ENCODE peak calls at places on chromosomes 12 and 14, in ten cellular contexts. One of them, this sample, is unnamed.

GRCh38 chr12:59940676-59941342 is 345.0 kb downstream of the SLC16A7 start:
- DNase-seq in A673: peak
- DNase-seq in ovary: no peak
- DNase-seq in fibroblast of lung: no peak
- DNase-seq in testis: no peak
- DNase-seq in fibroblast of mammary gland: no peak
- DNase-seq in astrocyte: no peak
- DNase-seq in uterus: no peak
- DNase-seq in dorsolateral prefrontal cortex: no peak
- DNase-seq in Caco-2: peak
- DNase-seq in this sample: no peak

GRCh38 chr12:95700316-95700785 is 90.2 kb downstream of the NTN4 start:
- DNase-seq in A673: no peak
- DNase-seq in ovary: no peak
- DNase-seq in fibroblast of lung: peak
- DNase-seq in testis: no peak
- DNase-seq in fibroblast of mammary gland: peak
- DNase-seq in astrocyte: peak
- DNase-seq in uterus: no peak
- DNase-seq in dorsolateral prefrontal cortex: no peak
- DNase-seq in Caco-2: no peak
- DNase-seq in this sample: peak

GRCh38 chr14:30996892-30997659 is 28.4 kb upstream of the AP4S1 start:
- DNase-seq in A673: peak
- DNase-seq in ovary: no peak
- DNase-seq in fibroblast of lung: no peak
- DNase-seq in testis: no peak
- DNase-seq in fibroblast of mammary gland: no peak
- DNase-seq in astrocyte: no peak
- DNase-seq in uterus: no peak
- DNase-seq in dorsolateral prefrontal cortex: no peak
- DNase-seq in Caco-2: no peak
- DNase-seq in this sample: no peak

GRCh38 chr12:89421093-89421835 is 69.0 kb upstream of the DUSP6 start:
- DNase-seq in A673: peak
- DNase-seq in ovary: no peak
- DNase-seq in fibroblast of lung: no peak
- DNase-seq in testis: no peak
- DNase-seq in fibroblast of mammary gland: no peak
- DNase-seq in astrocyte: no peak
- DNase-seq in uterus: no peak
- DNase-seq in dorsolateral prefrontal cortex: no peak
- DNase-seq in Caco-2: no peak
- DNase-seq in this sample: no peak

GRCh38 chr14:104101086-104101621 is 15.7 kb downstream of the ASPG start:
- DNase-seq in A673: no peak
- DNase-seq in ovary: peak
- DNase-seq in fibroblast of lung: no peak
- DNase-seq in testis: no peak
- DNase-seq in fibroblast of mammary gland: no peak
- DNase-seq in astrocyte: no peak
- DNase-seq in uterus: no peak
- DNase-seq in dorsolateral prefrontal cortex: no peak
- DNase-seq in Caco-2: no peak
- DNase-seq in this sample: no peak

GRCh38 chr14:68574906-68575305 is 218.0 kb downstream of the ZFP36L1 start:
- DNase-seq in A673: peak
- DNase-seq in ovary: no peak
- DNase-seq in fibroblast of lung: peak
- DNase-seq in testis: no peak
- DNase-seq in fibroblast of mammary gland: peak
- DNase-seq in astrocyte: peak
- DNase-seq in uterus: no peak
- DNase-seq in dorsolateral prefrontal cortex: no peak
- DNase-seq in Caco-2: no peak
- DNase-seq in this sample: peak

GRCh38 chr12:92784356-92784755 is 81.6 kb downstream of the PLEKHG7 start:
- DNase-seq in A673: no peak
- DNase-seq in ovary: no peak
- DNase-seq in fibroblast of lung: peak
- DNase-seq in testis: no peak
- DNase-seq in fibroblast of mammary gland: peak
- DNase-seq in astrocyte: peak
- DNase-seq in uterus: no peak
- DNase-seq in dorsolateral prefrontal cortex: no peak
- DNase-seq in Caco-2: no peak
- DNase-seq in this sample: no peak

GRCh38 chr12:67299936-67300335 is 30.8 kb downstream of the CAND1 start:
- DNase-seq in A673: no peak
- DNase-seq in ovary: no peak
- DNase-seq in fibroblast of lung: peak
- DNase-seq in testis: no peak
- DNase-seq in fibroblast of mammary gland: no peak
- DNase-seq in astrocyte: peak
- DNase-seq in uterus: no peak
- DNase-seq in dorsolateral prefrontal cortex: no peak
- DNase-seq in Caco-2: no peak
- DNase-seq in this sample: no peak

DNA sequence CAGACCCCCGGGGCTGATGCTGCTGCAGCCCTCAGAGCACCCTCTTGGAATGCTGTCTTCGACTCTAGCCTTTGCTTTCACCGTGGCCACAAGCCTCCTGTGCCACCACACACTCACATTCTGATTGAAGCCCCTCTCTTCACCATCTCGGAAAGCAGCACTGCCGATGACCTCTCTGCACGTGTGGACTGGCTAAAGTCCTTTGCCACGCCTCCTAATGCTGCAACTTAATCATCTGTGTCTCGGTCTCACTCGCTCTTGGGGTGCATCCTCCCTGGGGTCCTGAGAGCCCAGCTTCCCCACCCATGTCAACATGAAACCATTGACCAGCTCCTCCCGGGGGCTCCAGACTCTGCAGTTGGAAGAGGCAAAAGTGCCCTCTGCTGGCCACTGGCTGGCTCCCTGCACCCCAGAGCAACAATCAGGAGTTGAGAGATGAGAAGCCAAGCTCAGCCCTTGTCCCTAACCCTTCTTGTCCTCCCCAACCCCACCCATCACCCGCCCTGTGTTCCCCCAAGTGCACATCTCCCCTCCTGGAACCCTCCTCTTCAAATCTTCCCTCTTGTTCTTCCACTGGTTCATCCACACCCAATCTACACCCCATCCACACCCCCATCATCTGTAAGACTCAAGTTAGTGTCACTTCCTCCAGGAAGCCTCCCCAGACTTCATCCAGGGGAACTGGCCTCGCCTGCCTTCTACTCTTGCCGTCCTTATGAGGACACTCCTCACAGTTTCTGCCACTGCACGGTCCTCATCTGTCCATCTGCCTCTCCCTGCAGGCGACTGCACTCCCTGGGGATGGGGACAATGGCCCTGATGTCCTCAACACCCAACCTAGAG is 23.6 kb upstream of the FAM181A start:
- DNase-seq in A673: no peak
- DNase-seq in ovary: no peak
- DNase-seq in fibroblast of lung: no peak
- DNase-seq in testis: peak
- DNase-seq in fibroblast of mammary gland: no peak
- DNase-seq in astrocyte: no peak
- DNase-seq in uterus: no peak
- DNase-seq in dorsolateral prefrontal cortex: no peak
- DNase-seq in Caco-2: peak
- DNase-seq in this sample: no peak
- TF ChIP-seq CTCF in A673: peak
- TF ChIP-seq CTCF in ovary: no peak
- TF ChIP-seq CTCF in fibroblast of lung: peak
- TF ChIP-seq CTCF in testis: no peak
- TF ChIP-seq CTCF in fibroblast of mammary gland: peak
- TF ChIP-seq CTCF in astrocyte: no peak
- TF ChIP-seq CTCF in uterus: no peak
- TF ChIP-seq CTCF in dorsolateral prefrontal cortex: peak
- TF ChIP-seq CTCF in Caco-2: peak
- TF ChIP-seq CTCF in this sample: peak

GRCh38 chr12:102120886-102121285 is 903 bp downstream of the PARPBP start:
- DNase-seq in A673: peak
- DNase-seq in ovary: no peak
- DNase-seq in fibroblast of lung: peak
- DNase-seq in testis: no peak
- DNase-seq in fibroblast of mammary gland: peak
- DNase-seq in astrocyte: peak
- DNase-seq in uterus: no peak
- DNase-seq in dorsolateral prefrontal cortex: no peak
- DNase-seq in Caco-2: peak
- DNase-seq in this sample: peak

GRCh38 chr12:102119674-102120563 is at the start of the genes NUP37 and PARPBP:
- DNase-seq in A673: peak
- DNase-seq in ovary: peak
- DNase-seq in fibroblast of lung: peak
- DNase-seq in testis: peak
- DNase-seq in fibroblast of mammary gland: peak
- DNase-seq in astrocyte: peak
- DNase-seq in uterus: peak
- DNase-seq in dorsolateral prefrontal cortex: peak
- DNase-seq in Caco-2: peak
- DNase-seq in this sample: peak

GRCh38 chr12:102120564-102120873 is 536 bp downstream of the PARPBP start:
- DNase-seq in A673: no peak
- DNase-seq in ovary: no peak
- DNase-seq in fibroblast of lung: no peak
- DNase-seq in testis: no peak
- DNase-seq in fibroblast of mammary gland: no peak
- DNase-seq in astrocyte: no peak
- DNase-seq in uterus: no peak
- DNase-seq in dorsolateral prefrontal cortex: no peak
- DNase-seq in Caco-2: no peak
- DNase-seq in this sample: no peak

GRCh38 chr12:102116392-102116791 is 3.5 kb downstream of the NUP37 start:
- DNase-seq in A673: no peak
- DNase-seq in ovary: no peak
- DNase-seq in fibroblast of lung: no peak
- DNase-seq in testis: no peak
- DNase-seq in fibroblast of mammary gland: no peak
- DNase-seq in astrocyte: no peak
- DNase-seq in uterus: no peak
- DNase-seq in dorsolateral prefrontal cortex: no peak
- DNase-seq in Caco-2: no peak
- DNase-seq in this sample: no peak

GRCh38 chr12:102118874-102119273 is 1.0 kb downstream of the NUP37 start:
- DNase-seq in A673: no peak
- DNase-seq in ovary: no peak
- DNase-seq in fibroblast of lung: peak
- DNase-seq in testis: no peak
- DNase-seq in fibroblast of mammary gland: no peak
- DNase-seq in astrocyte: peak
- DNase-seq in uterus: no peak
- DNase-seq in dorsolateral prefrontal cortex: no peak
- DNase-seq in Caco-2: no peak
- DNase-seq in this sample: no peak
- H3K4me3 ChIP-seq in A673: peak
- H3K4me3 ChIP-seq in ovary: peak
- H3K4me3 ChIP-seq in fibroblast of lung: peak
- H3K4me3 ChIP-seq in testis: no peak
- H3K4me3 ChIP-seq in fibroblast of mammary gland: peak
- H3K4me3 ChIP-seq in astrocyte: peak
- H3K4me3 ChIP-seq in uterus: no peak
- H3K4me3 ChIP-seq in dorsolateral prefrontal cortex: peak
- H3K4me3 ChIP-seq in Caco-2: peak
- H3K4me3 ChIP-seq in this sample: peak

GRCh38 chr14:50533314-50533705 is 941 bp upstream of the MAP4K5 start:
- DNase-seq in A673: no peak
- DNase-seq in ovary: no peak
- DNase-seq in fibroblast of lung: no peak
- DNase-seq in testis: no peak
- DNase-seq in fibroblast of mammary gland: no peak
- DNase-seq in astrocyte: no peak
- DNase-seq in uterus: no peak
- DNase-seq in dorsolateral prefrontal cortex: no peak
- DNase-seq in Caco-2: no peak
- DNase-seq in this sample: no peak

GRCh38 chr14:50530794-50531193 is 1.6 kb downstream of the MAP4K5 start:
- DNase-seq in A673: no peak
- DNase-seq in ovary: no peak
- DNase-seq in fibroblast of lung: no peak
- DNase-seq in testis: no peak
- DNase-seq in fibroblast of mammary gland: no peak
- DNase-seq in astrocyte: no peak
- DNase-seq in uterus: no peak
- DNase-seq in dorsolateral prefrontal cortex: no peak
- DNase-seq in Caco-2: no peak
- DNase-seq in this sample: no peak

GRCh38 chr14:50530358-50530757 is 2.0 kb downstream of the MAP4K5 start:
- DNase-seq in A673: no peak
- DNase-seq in ovary: no peak
- DNase-seq in fibroblast of lung: peak
- DNase-seq in testis: no peak
- DNase-seq in fibroblast of mammary gland: peak
- DNase-seq in astrocyte: peak
- DNase-seq in uterus: no peak
- DNase-seq in dorsolateral prefrontal cortex: no peak
- DNase-seq in Caco-2: no peak
- DNase-seq in this sample: peak

GRCh38 chr14:50532502-50533313 is at the start of gene MAP4K5:
- DNase-seq in A673: peak
- DNase-seq in ovary: peak
- DNase-seq in fibroblast of lung: peak
- DNase-seq in testis: peak
- DNase-seq in fibroblast of mammary gland: peak
- DNase-seq in astrocyte: peak
- DNase-seq in uterus: peak
- DNase-seq in dorsolateral prefrontal cortex: peak
- DNase-seq in Caco-2: peak
- DNase-seq in this sample: peak

GRCh38 chr14:50531595-50532501 is 521 bp downstream of the MAP4K5 start:
- DNase-seq in A673: peak
- DNase-seq in ovary: peak
- DNase-seq in fibroblast of lung: peak
- DNase-seq in testis: peak
- DNase-seq in fibroblast of mammary gland: peak
- DNase-seq in astrocyte: no peak
- DNase-seq in uterus: peak
- DNase-seq in dorsolateral prefrontal cortex: peak
- DNase-seq in Caco-2: peak
- DNase-seq in this sample: peak
- TF ChIP-seq CTCF in A673: no peak
- TF ChIP-seq CTCF in ovary: no peak
- TF ChIP-seq CTCF in fibroblast of lung: no peak
- TF ChIP-seq CTCF in testis: no peak
- TF ChIP-seq CTCF in fibroblast of mammary gland: no peak
- TF ChIP-seq CTCF in astrocyte: no peak
- TF ChIP-seq CTCF in uterus: no peak
- TF ChIP-seq CTCF in dorsolateral prefrontal cortex: no peak
- TF ChIP-seq CTCF in Caco-2: no peak
- TF ChIP-seq CTCF in this sample: no peak

DNA sequence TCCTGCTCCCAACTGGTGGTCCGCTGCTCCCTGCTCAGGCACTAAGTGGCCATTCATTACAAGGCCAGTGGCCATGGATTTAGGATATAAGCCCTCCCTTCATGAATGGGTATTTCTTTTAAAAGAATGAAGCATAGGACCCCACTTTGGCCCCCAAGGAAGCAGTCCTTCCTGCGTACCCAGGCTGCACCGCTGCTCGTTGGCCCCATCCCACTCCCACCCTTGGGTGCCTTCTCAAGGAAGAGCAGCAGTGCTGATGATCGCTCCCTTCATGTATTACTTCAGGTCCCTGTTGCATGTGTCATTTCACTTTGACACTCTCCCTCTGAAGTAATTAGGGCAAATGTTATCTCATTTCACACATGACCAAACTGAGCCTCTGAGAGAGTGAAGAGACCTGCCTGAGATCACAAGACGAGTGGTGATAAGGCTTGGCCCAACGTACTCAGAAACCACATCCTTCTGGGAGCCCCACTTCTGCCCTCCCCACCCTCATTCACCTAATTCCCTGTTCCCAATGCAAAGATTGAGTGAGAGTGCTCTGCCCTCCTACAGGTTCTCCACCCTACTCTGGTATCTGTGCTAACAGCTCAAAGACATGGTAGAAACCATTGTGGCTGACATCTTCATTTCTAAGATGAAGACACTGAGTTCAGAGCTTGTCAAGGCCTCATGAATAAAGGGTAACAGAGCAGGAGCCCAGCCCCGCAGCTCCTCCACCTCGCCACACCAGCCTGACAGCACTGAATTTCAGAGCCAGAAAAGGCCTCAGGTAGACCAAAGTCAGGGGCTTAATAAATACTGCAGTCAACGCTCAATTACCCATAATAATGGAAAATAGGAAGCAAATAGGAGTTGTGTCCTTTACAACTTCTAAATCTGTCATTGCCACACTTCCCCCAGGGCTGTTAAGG is 10.3 kb upstream of the KRT2 start:
- DNase-seq in A673: no peak
- DNase-seq in ovary: no peak
- DNase-seq in fibroblast of lung: no peak
- DNase-seq in testis: no peak
- DNase-seq in fibroblast of mammary gland: no peak
- DNase-seq in astrocyte: no peak
- DNase-seq in uterus: no peak
- DNase-seq in dorsolateral prefrontal cortex: no peak
- DNase-seq in Caco-2: no peak
- DNase-seq in this sample: no peak
- H3K4me3 ChIP-seq in A673: no peak
- H3K4me3 ChIP-seq in ovary: no peak
- H3K4me3 ChIP-seq in fibroblast of lung: no peak
- H3K4me3 ChIP-seq in testis: no peak
- H3K4me3 ChIP-seq in fibroblast of mammary gland: no peak
- H3K4me3 ChIP-seq in astrocyte: no peak
- H3K4me3 ChIP-seq in uterus: no peak
- H3K4me3 ChIP-seq in dorsolateral prefrontal cortex: no peak
- H3K4me3 ChIP-seq in Caco-2: no peak
- H3K4me3 ChIP-seq in this sample: no peak